ENCODE peak calls at places on chromosomes 3 and 15, in five cellular contexts. V, U, D, X and I are unnamed samples.

GRCh38 chr15:52236015-52236414 is 44.8 kb upstream of the GNB5 start:
- DNase-seq in D (peak), V (no peak), U (no peak), X (no peak), I (no peak)

GRCh38 chr15:29736745-29737023 is 85.6 kb downstream of the TJP1 start:
- DNase-seq in U (peak), D (no peak), V (no peak), X (no peak), I (no peak)

GRCh38 chr15:40063563-40064011 is 24.6 kb upstream of the SRP14 start:
- DNase-seq in X (no peak), V (no peak), D (no peak), U (peak), I (no peak)

GRCh38 chr3:74121761-74122160 is 492.7 kb downstream of the CNTN3 start:
- DNase-seq in U (no peak), D (no peak), V (no peak), X (no peak), I (no peak)

GRCh38 chr3:179852117-179852886 is 184.4 kb downstream of the PEX5L start:
- DNase-seq in X (no peak), V (no peak), D (peak), U (peak), I (no peak)

GRCh38 chr3:155386817-155387403 is 93.4 kb upstream of the STRIT1 start:
- DNase-seq in U (no peak), D (no peak), V (no peak), X (no peak), I (no peak)

GRCh38 chr15:89399390-89400120 is 64.9 kb upstream of the POLG start:
- DNase-seq in V (peak), X (no peak), U (peak), D (no peak), I (no peak)

GRCh38 chr15:37980010-37980409 is 45.6 kb downstream of the TMCO5A start:
- DNase-seq in X (no peak), V (no peak), D (no peak), U (no peak), I (no peak)

GRCh38 chr3:151219056-151219455 is 16.0 kb upstream of the GPR171 start:
- DNase-seq in V (no peak), X (no peak), D (peak), U (peak), I (no peak)

GRCh38 chr3:167450675-167451074 is 23.2 kb downstream of the SERPINI2 start:
- DNase-seq in D (no peak), U (no peak), V (no peak), X (no peak), I (no peak)

DNA sequence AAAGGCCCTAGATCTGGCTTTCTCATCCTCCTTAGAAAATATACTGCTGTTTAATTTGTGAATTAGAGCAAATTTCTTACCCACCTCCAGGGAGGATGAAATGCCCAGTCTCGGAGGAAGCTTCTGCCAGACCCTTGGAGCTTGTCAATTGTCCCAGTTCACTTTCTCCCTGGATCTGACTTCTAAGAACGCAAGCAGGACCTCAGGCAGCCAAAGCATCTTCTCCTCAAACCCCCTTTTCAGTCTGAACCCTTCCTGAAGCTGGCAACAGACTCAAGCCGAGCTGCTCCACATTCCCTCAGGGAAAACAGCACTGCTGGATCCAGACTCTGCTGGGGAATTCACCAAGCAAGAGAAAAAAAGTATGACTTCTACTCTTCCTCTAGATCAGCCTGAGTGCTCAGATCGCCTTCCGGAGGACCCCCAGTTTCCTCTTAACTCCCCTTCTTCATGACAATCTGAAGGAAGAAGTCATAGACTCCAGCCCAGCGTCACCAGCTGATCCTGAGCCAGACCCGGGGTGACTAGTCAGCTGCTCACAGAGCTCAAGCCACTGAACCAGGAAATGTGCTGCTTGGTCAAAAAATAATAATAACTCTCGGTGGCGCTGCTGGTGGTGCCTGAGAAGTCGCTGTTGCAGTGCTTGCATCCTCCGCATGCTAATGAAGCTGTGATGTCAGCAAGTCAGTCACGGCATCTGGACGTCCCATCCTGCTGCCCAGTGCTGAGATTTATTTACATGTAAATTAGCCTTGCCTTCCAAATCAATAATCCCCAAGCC is at the start of gene PRICKLE2:
- DNase-seq in D (peak), V (peak), X (no peak), U (no peak), I (peak)
- TF ChIP-seq CTCF in D (peak), V (peak), X (peak), U (no peak), I (peak)

DNA sequence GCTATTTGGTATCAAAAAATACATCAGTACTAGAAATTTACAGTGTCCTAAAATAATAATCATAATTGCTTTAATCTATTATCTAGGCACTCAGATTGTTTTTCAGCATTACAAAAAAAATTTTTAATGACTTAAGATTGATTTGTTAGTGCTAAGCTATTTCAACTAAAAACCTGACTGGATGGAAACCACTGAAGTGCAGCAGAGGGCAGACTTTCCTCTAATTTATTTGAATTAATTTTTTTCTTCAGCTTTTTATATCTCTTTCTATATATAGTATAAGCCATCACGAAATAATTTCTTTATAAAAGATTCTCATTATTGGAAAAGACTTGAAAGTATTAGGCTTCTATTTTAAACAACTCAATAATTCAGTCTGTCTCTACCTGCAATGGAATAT is 131.4 kb downstream of the IQCH start:
- DNase-seq in V (no peak), D (no peak), U (no peak), X (no peak), I (no peak)
- TF ChIP-seq CTCF in V (peak), D (peak), U (no peak), X (no peak), I (no peak)

DNA sequence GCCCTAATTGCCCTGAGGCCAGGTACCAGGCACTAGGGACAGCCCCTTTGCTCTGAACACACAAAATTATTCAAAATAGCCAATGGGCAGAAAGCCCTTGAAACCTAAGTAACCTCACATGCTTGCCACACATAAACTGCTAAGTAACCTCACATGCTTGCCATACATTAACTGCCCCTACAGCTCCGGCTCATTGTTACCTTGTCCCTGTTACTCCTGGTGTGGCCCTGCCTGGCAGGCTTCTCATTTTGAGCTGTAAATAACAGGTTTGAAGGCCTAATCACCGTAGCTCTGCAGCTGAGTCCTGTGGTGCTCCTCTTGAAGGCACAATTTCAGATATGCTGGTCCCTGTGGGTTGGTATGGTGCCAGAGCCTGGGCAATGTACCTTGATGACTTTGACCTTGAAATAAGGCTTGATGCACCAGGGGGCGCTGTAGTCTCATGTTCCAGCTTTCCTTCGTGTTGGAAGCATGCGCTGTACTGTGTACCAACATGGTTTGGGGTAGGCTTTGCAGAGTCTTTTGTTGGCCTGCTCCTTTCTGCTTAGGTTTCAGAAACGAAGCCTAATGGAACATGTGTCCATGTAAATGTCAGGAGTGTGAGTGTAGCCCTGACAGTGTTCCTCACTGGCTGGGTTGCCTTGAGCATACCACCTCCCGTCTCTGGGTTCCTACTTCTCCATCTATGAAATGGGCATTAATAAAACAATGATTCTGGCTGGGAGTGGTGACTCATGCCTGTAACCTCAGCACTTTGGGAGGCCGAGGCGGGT is 3.8 kb upstream of the CCR4 start:
- DNase-seq in D (peak), V (peak), U (peak), X (peak), I (peak)
- TF ChIP-seq CTCF in D (peak), V (peak), U (peak), X (peak), I (peak)

DNA sequence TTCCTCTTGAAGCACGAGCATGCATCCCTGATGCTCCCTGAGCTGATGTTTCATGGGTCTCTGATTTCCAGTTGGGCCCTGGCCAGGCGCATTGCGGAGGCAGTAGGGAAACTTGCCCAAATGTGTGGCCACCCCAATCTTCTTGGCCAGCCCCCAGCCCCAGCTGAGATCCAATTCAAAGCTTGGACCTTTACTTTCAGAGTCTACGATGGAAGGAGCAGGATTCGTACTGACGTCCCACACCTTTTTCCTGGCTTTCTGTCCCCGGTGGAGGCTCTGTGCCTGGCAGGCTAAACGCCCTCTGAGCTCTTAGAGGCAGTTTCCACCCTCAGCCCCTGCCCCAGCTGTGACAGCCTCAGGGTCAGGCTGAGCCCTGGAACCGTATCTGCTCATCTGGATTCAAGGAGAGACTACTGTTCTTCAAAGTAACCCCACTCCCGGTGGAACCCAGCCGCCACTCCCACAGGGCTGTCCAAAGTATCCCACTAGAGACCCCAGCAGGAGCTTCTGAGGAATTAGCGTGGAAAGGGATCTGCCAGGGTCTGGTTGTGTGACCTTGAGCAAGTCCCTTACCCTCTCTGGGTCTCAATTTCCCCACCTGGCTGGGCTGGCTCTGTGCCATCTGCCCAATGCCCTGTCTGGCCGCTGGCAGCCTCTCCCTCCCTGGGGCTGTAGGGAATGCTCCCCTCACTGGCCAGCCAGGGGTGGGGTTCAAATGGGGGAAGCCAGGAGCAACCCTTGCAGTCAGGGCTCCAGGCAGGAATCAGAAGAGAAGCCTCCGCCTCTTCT is 37.3 kb downstream of the CPN2 start:
- DNase-seq in X (peak), U (peak), V (no peak), D (peak), I (no peak)
- TF ChIP-seq CTCF in X (no peak), U (peak), V (peak), D (no peak), I (no peak)

GRCh38 chr15:26011916-26012315 is 148.8 kb upstream of the ATP10A start:
- DNase-seq in V (no peak), U (no peak), D (no peak), X (no peak), I (no peak)

GRCh38 chr15:26001201-26001600 is 138.1 kb upstream of the ATP10A start:
- DNase-seq in X (no peak), U (no peak), V (no peak), D (no peak), I (no peak)

GRCh38 chr15:26007151-26007550 is 144.0 kb upstream of the ATP10A start:
- DNase-seq in U (no peak), D (no peak), X (no peak), V (no peak), I (no peak)
- TF ChIP-seq CTCF in U (no peak), D (no peak), X (no peak), V (no peak), I (no peak)